ENCODE peak calls at places on chromosomes 6 and 20, in ten cellular contexts. K, N, E, F, D, I, W, B, P and T are unnamed samples.

GRCh38 chr6:67506352-67506751 is 1128.7 kb upstream of the ADGRB3 start:
- DNase-seq in P (no peak), E (no peak), K (no peak), N (no peak), B (no peak), I (no peak), W (no peak), D (no peak), F (no peak), T (no peak)

GRCh38 chr6:36962874-36963273 is 8.3 kb downstream of the PI16 start:
- DNase-seq in K (peak), D (no peak), P (no peak), F (no peak), B (peak), I (no peak), N (peak), E (peak), W (peak), T (peak)

GRCh38 chr20:25259358-25259757 is 11.5 kb downstream of the PYGB start:
- DNase-seq in W (no peak), N (no peak), B (no peak), K (no peak), D (no peak), I (no peak), P (no peak), F (no peak), E (no peak), T (no peak)

GRCh38 chr20:39259010-39259803 is 297.1 kb downstream of the DHX35 start:
- DNase-seq in B (no peak), K (no peak), I (no peak), E (peak), D (no peak), N (no peak), P (no peak), W (no peak), F (no peak), T (no peak)

GRCh38 chr6:166307082-166307980 is 861 bp downstream of the PRR18 start:
- DNase-seq in E (no peak), D (no peak), F (no peak), K (peak), P (no peak), I (no peak), B (no peak), N (no peak), W (no peak), T (no peak)

GRCh38 chr6:10202581-10202980 is 212.3 kb downstream of the TFAP2A start:
- DNase-seq in N (no peak), W (no peak), K (no peak), D (no peak), F (no peak), E (no peak), I (no peak), B (no peak), P (no peak), T (no peak)

GRCh38 chr20:50550531-50550930 is 40.3 kb downstream of the PTPN1 start:
- DNase-seq in E (no peak), N (no peak), W (no peak), K (no peak), P (no peak), I (no peak), F (no peak), D (no peak), B (no peak), T (no peak)

GRCh38 chr6:142266060-142266459 is 35.7 kb upstream of the ADGRG6 start:
- DNase-seq in F (no peak), D (no peak), W (no peak), E (peak), I (no peak), N (no peak), P (no peak), K (no peak), B (no peak), T (no peak)

GRCh38 chr6:70708448-70708847 is 40.8 kb downstream of the SMAP1 start:
- DNase-seq in K (no peak), I (no peak), E (no peak), B (no peak), D (no peak), W (no peak), F (no peak), N (no peak), P (no peak), T (no peak)

GRCh38 chr6:74369556-74369993 is 673.6 kb downstream of the CD109 start:
- DNase-seq in N (no peak), I (peak), E (peak), B (peak), P (no peak), W (no peak), K (peak), F (no peak), D (no peak), T (no peak)

GRCh38 chr20:62368629-62369507 is 1.8 kb upstream of the LAMA5 start:
- DNase-seq in N (peak), W (no peak), K (peak), B (no peak), E (peak), D (no peak), F (peak), P (no peak), I (no peak), T (peak)

GRCh38 chr6:74041420-74041819 is 345.4 kb downstream of the CD109 start:
- DNase-seq in E (no peak), P (no peak), W (no peak), B (no peak), K (no peak), D (no peak), N (no peak), F (no peak), I (no peak), T (no peak)

GRCh38 chr6:72535124-72535523 is 86.7 kb upstream of the KCNQ5 start:
- DNase-seq in F (no peak), W (no peak), E (no peak), D (no peak), B (no peak), K (no peak), I (no peak), N (no peak), P (no peak), T (no peak)

GRCh38 chr6:81842254-81842653 is 89.8 kb upstream of the TENT5A start:
- DNase-seq in I (no peak), F (no peak), B (peak), P (no peak), N (no peak), E (no peak), D (no peak), W (no peak), K (no peak), T (no peak)

GRCh38 chr20:31693987-31694661 is 28.5 kb downstream of the BCL2L1 start:
- DNase-seq in F (no peak), P (no peak), D (no peak), N (no peak), K (no peak), I (no peak), E (no peak), W (no peak), B (no peak), T (peak)

GRCh38 chr20:2619961-2620595 is 32.4 kb upstream of the NOP56 start:
- DNase-seq in E (peak), K (peak), F (peak), I (no peak), D (no peak), B (peak), W (no peak), N (no peak), P (no peak), T (no peak)

GRCh38 chr6:18253635-18254034 is 10.7 kb downstream of the DEK start:
- DNase-seq in E (no peak), F (no peak), D (no peak), P (no peak), W (no peak), K (no peak), N (no peak), B (no peak), I (no peak), T (no peak)

GRCh38 chr6:157151989-157152388 is 171.3 kb downstream of the TMEM242 start:
- DNase-seq in E (peak), B (peak), K (peak), N (no peak), W (no peak), I (peak), P (no peak), F (no peak), D (peak), T (no peak)

GRCh38 chr6:7742214-7742613 is 16.3 kb downstream of the BMP6 start:
- DNase-seq in F (no peak), I (no peak), P (no peak), D (no peak), B (no peak), K (no peak), W (no peak), E (no peak), N (no peak), T (no peak)

GRCh38 chr20:51318058-51318960 is 224.2 kb downstream of the NFATC2 start:
- DNase-seq in F (peak), P (peak), N (no peak), D (no peak), E (peak), I (no peak), W (peak), K (peak), B (peak), T (peak)

GRCh38 chr6:34237316-34237721 is 646 bp downstream of the HMGA1 start:
- DNase-seq in E (peak), W (no peak), P (no peak), N (no peak), B (no peak), D (no peak), K (no peak), I (no peak), F (no peak), T (no peak)

GRCh38 chr6:25006075-25006474 is 70.3 kb upstream of the RIPOR2 start:
- DNase-seq in B (no peak), E (no peak), D (no peak), P (no peak), F (no peak), I (no peak), N (no peak), K (no peak), W (no peak), T (no peak)

GRCh38 chr6:78966542-78966941 is 99.2 kb downstream of the IRAK1BP1 start:
- DNase-seq in D (no peak), I (no peak), E (no peak), P (no peak), B (no peak), W (no peak), K (no peak), N (no peak), F (no peak), T (no peak)

GRCh38 chr6:78962458-78962857 is 95.1 kb downstream of the IRAK1BP1 start:
- DNase-seq in K (no peak), N (no peak), W (no peak), I (no peak), D (no peak), B (no peak), F (no peak), E (no peak), P (no peak), T (no peak)

GRCh38 chr6:36428911-36429310 is 13.7 kb downstream of the PXT1 start:
- DNase-seq in N (no peak), P (no peak), I (no peak), E (no peak), W (no peak), B (no peak), F (no peak), K (no peak), D (no peak), T (no peak)